ENCODE peak calls at places on chromosomes 3 and 15, in six cellular contexts. W is SJSA1, F is ACHN, J is EL, O is HTR-8/SVneo, Z is HT1080. A is an unnamed sample.

GRCh38 chr3:13874891-13875290 is 5.0 kb downstream of the WNT7A start:
- DNase-seq in J (no peak), W (no peak), Z (peak; percentile 18), O (no peak), F (no peak), A (no peak)

GRCh38 chr3:105674437-105675065 is 194.3 kb downstream of the CBLB start:
- DNase-seq in F (no peak), O (no peak), Z (no peak), J (no peak), W (no peak), A (no peak)

GRCh38 chr3:172836390-172836997 is 86.0 kb downstream of the ECT2 start:
- DNase-seq in O (peak; percentile 34), F (peak; percentile 48), J (peak; percentile 59), W (peak; percentile 52), Z (peak; percentile 59), A (peak; percentile 70)

GRCh38 chr3:126461450-126462070 is 14.1 kb downstream of the ZXDC start:
- DNase-seq in F (no peak), W (no peak), Z (no peak), J (no peak), O (no peak), A (no peak)

GRCh38 chr3:40309925-40310635 is 573 bp downstream of the EIF1B start:
- DNase-seq in F (peak; percentile 32), Z (no peak), J (peak; percentile 36), W (no peak), O (peak; percentile 17), A (peak; percentile 68)

GRCh38 chr3:25689226-25689625 is 24.5 kb upstream of the TOP2B start:
- DNase-seq in O (no peak), Z (peak; percentile 59), W (no peak), F (no peak), J (peak; percentile 54), A (peak; percentile 37)

GRCh38 chr3:121096968-121097367 is 189.0 kb downstream of the STXBP5L start:
- DNase-seq in J (no peak), W (no peak), O (no peak), F (no peak), Z (no peak), A (no peak)

GRCh38 chr15:71921191-71921590 is 110.8 kb downstream of the NR2E3 start:
- DNase-seq in F (no peak), J (no peak), W (no peak), O (no peak), Z (peak; percentile 27), A (peak; percentile 4)

GRCh38 chr3:194871864-194872668 is 186.4 kb downstream of the FAM43A start:
- DNase-seq in J (peak; percentile 61), O (no peak), W (no peak), Z (peak; percentile 79), F (peak; percentile 16), A (no peak)

GRCh38 chr15:85361306-85361705 is 19.1 kb upstream of the AKAP13 start:
- DNase-seq in Z (no peak), F (no peak), W (no peak), O (no peak), J (no peak), A (no peak)

GRCh38 chr3:139721370-139721769 is 43.6 kb upstream of the NMNAT3 start:
- DNase-seq in F (no peak), W (no peak), J (no peak), Z (no peak), O (no peak), A (no peak)

GRCh38 chr3:109803274-109803673 is 465.9 kb upstream of the DPPA4 start:
- DNase-seq in F (peak; percentile 13), Z (peak; percentile 30), W (no peak), O (no peak), J (no peak), A (no peak)

GRCh38 chr3:87706176-87706575 is 352.6 kb downstream of the CGGBP1 start:
- DNase-seq in J (no peak), Z (peak; percentile 42), F (no peak), O (no peak), W (no peak), A (peak; percentile 3)

GRCh38 chr3:46897031-46897430 is 19.5 kb downstream of the PTH1R start:
- DNase-seq in J (no peak), O (no peak), Z (no peak), W (no peak), F (no peak), A (no peak)

GRCh38 chr3:79928687-79929408 is 161.1 kb upstream of the ROBO1 start:
- DNase-seq in W (no peak), Z (no peak), F (no peak), J (no peak), O (no peak), A (no peak)

GRCh38 chr3:69236808-69237707 is 114.7 kb upstream of the LMOD3 start:
- DNase-seq in J (no peak), W (no peak), F (peak; percentile 31), O (no peak), Z (no peak), A (peak; percentile 40)

GRCh38 chr3:40877651-40878463 is 321.4 kb upstream of the CTNNB1 start:
- DNase-seq in W (no peak), J (no peak), Z (peak; percentile 11), O (no peak), F (no peak), A (peak; percentile 55)

GRCh38 chr15:26087395-26087794 is 224.3 kb upstream of the ATP10A start:
- DNase-seq in J (peak; percentile 71), O (no peak), Z (peak; percentile 67), W (no peak), F (no peak), A (no peak)

GRCh38 chr15:68034071-68034470 is 20.0 kb upstream of the PIAS1 start:
- DNase-seq in J (no peak), O (no peak), F (no peak), W (no peak), Z (no peak), A (peak; percentile 3)

GRCh38 chr3:12947504-12948369 is 106.4 kb upstream of the RPL32 start:
- DNase-seq in Z (peak; percentile 37), J (peak; percentile 77), F (no peak), O (peak; percentile 72), W (no peak), A (peak; percentile 30)

A was measured in lung microvascular endothelial cell.